ENCODE peak calls at places on chromosomes 2 and 18, in eight cellular contexts. V is ELF-1; Y is RPMI8226; O is T-helper 9 cell; T is stimulated activated naive CD8-positive, alpha-beta T cell treated with anti-CD3 and anti-CD28 coated beads, Interleukin-15, Interleukin-2, amounts not matched to agents 100 U/mL and 50 U/mL, for 24 hours; P is Right ventricle myocardium superior; M is left ventricle myocardium superior; U is epithelial cell of esophagus. E is an unnamed sample.

GRCh38 chr2:74548919-74549684 is 4.6 kb downstream of the LOXL3 start:
- DNase-seq in V (peak; percentile 70), Y (peak; percentile 58), O (no peak), T (peak; percentile 52), P (peak; percentile 87), M (peak; percentile 88), U (peak; percentile 58), E (peak; percentile 62)

GRCh38 chr2:12824771-12825363 is 108.1 kb downstream of the TRIB2 start:
- DNase-seq in V (no peak), Y (no peak), O (no peak), T (no peak), P (peak; percentile 70), M (peak; percentile 70), U (no peak), E (peak; percentile 28)

GRCh38 chr2:191151315-191151698 is 513 bp upstream of the STAT4 start:
- DNase-seq in V (no peak), Y (no peak), O (peak; percentile 11), T (peak; percentile 42), P (no peak), M (no peak), U (no peak), E (no peak)

GRCh38 chr2:188668017-188668663 is 306.0 kb upstream of the COL3A1 start:
- DNase-seq in V (no peak), Y (no peak), O (no peak), T (no peak), P (no peak), M (no peak), U (peak; percentile 5), E (peak; percentile 86)

GRCh38 chr2:27781496-27781895 is 10.0 kb downstream of the MRPL33 start:
- DNase-seq in V (no peak), Y (no peak), O (no peak), T (no peak), P (no peak), M (no peak), U (no peak), E (no peak)

GRCh38 chr2:136310005-136310495 is 192.1 kb upstream of the CXCR4 start:
- DNase-seq in V (no peak), Y (no peak), O (peak; percentile 6), T (peak; percentile 51), P (no peak), M (no peak), U (no peak), E (no peak)

GRCh38 chr18:36809590-36810381 is 19.0 kb downstream of the TPGS2 start:
- DNase-seq in V (peak; percentile 30), Y (peak; percentile 74), O (no peak), T (peak; percentile 10), P (no peak), M (no peak), U (peak; percentile 72), E (peak; percentile 74)

GRCh38 chr2:230668184-230668938 is 44.3 kb upstream of the CAB39 start:
- DNase-seq in V (no peak), Y (peak; percentile 81), O (no peak), T (peak; percentile 63), P (peak; percentile 70), M (peak; percentile 64), U (peak; percentile 74), E (peak; percentile 29)

GRCh38 chr18:49022311-49023280 is 71.8 kb upstream of the SMAD7 start:
- DNase-seq in V (no peak), Y (no peak), O (no peak), T (no peak), P (no peak), M (no peak), U (no peak), E (no peak)

GRCh38 chr18:59180150-59180845 is 39.7 kb upstream of the GRP start:
- DNase-seq in V (no peak), Y (no peak), O (no peak), T (no peak), P (no peak), M (no peak), U (peak; percentile 16), E (peak; percentile 77)

GRCh38 chr18:30971338-30971956 is 71.1 kb downstream of the DSC3 start:
- DNase-seq in V (no peak), Y (peak; percentile 56), O (no peak), T (no peak), P (no peak), M (no peak), U (peak; percentile 47), E (peak; percentile 33)

GRCh38 chr2:5250482-5250881 is 441.7 kb upstream of the SOX11 start:
- DNase-seq in V (peak; percentile 89), Y (no peak), O (no peak), T (no peak), P (no peak), M (no peak), U (peak; percentile 21), E (no peak)

GRCh38 chr2:207928079-207928478 is 97.2 kb downstream of the PLEKHM3 start:
- DNase-seq in V (no peak), Y (no peak), O (no peak), T (no peak), P (no peak), M (no peak), U (peak; percentile 29), E (no peak)

GRCh38 chr18:55290898-55291297 is 297.1 kb downstream of the TCF4 start:
- DNase-seq in V (no peak), Y (no peak), O (no peak), T (no peak), P (no peak), M (no peak), U (no peak), E (peak; percentile 53)

GRCh38 chr18:46856975-46857374 is 60.3 kb downstream of the PIAS2 start:
- DNase-seq in V (no peak), Y (no peak), O (no peak), T (no peak), P (no peak), M (no peak), U (no peak), E (peak; percentile 15)

GRCh38 chr2:109102588-109103233 is 26.3 kb upstream of the SH3RF3 start:
- DNase-seq in V (peak; percentile 43), Y (peak; percentile 13), O (no peak), T (no peak), P (no peak), M (no peak), U (no peak), E (no peak)

GRCh38 chr2:165277295-165277694 is 38.1 kb downstream of the SCN2A start:
- DNase-seq in V (no peak), Y (no peak), O (no peak), T (no peak), P (no peak), M (no peak), U (no peak), E (peak; percentile 41)

GRCh38 chr2:85922210-85922609 is 33.4 kb upstream of the ST3GAL5 start:
- DNase-seq in V (no peak), Y (no peak), O (no peak), T (no peak), P (no peak), M (no peak), U (no peak), E (no peak)

GRCh38 chr2:31828891-31829290 is 181.9 kb downstream of the MEMO1 start:
- DNase-seq in V (no peak), Y (peak; percentile 11), O (no peak), T (no peak), P (no peak), M (no peak), U (peak; percentile 48), E (peak; percentile 21)

GRCh38 chr18:47754311-47755101 is 176.0 kb downstream of the SMAD2 start:
- DNase-seq in V (peak; percentile 91), Y (peak; percentile 73), O (peak; percentile 55), T (peak; percentile 71), P (no peak), M (no peak), U (peak; percentile 33), E (peak; percentile 7)

GRCh38 chr2:100588071-100588786 is 25.4 kb downstream of the PDCL3 start:
- DNase-seq in V (no peak), Y (peak; percentile 58), O (no peak), T (no peak), P (no peak), M (no peak), U (peak; percentile 33), E (peak; percentile 91)

GRCh38 chr2:241935314-241935713 is 65.8 kb downstream of the RTP5 start:
- DNase-seq in V (no peak), Y (no peak), O (no peak), T (no peak), P (no peak), M (no peak), U (no peak), E (peak; percentile 78)

GRCh38 chr2:41916177-41916576 is 131.6 kb upstream of the PKDCC start:
- DNase-seq in V (no peak), Y (no peak), O (no peak), T (no peak), P (no peak), M (no peak), U (no peak), E (no peak)

GRCh38 chr2:239608723-239609122 is 207.9 kb upstream of the HDAC4 start:
- DNase-seq in V (no peak), Y (no peak), O (no peak), T (no peak), P (no peak), M (no peak), U (no peak), E (no peak)

GRCh38 chr2:128489580-128490273 is 171.1 kb upstream of the HS6ST1 start:
- DNase-seq in V (no peak), Y (peak; percentile 27), O (no peak), T (no peak), P (no peak), M (no peak), U (no peak), E (no peak)

GRCh38 chr2:160114020-160114419 is 51.6 kb upstream of the PLA2R1 start:
- DNase-seq in V (no peak), Y (no peak), O (no peak), T (no peak), P (no peak), M (no peak), U (no peak), E (peak; percentile 28)

GRCh38 chr2:240024766-240025165 is 376 bp downstream of the NDUFA10 start:
- DNase-seq in V (peak; percentile 19), Y (peak; percentile 10), O (no peak), T (peak; percentile 32), P (no peak), M (no peak), U (peak; percentile 10), E (peak; percentile 3)

GRCh38 chr2:217816396-217816869 is 186.4 kb downstream of the TNS1 start:
- DNase-seq in V (peak; percentile 63), Y (no peak), O (no peak), T (no peak), P (peak; percentile 67), M (peak; percentile 68), U (no peak), E (peak; percentile 37)

GRCh38 chr18:28890796-28891195 is 713.9 kb upstream of the CDH2 start:
- DNase-seq in V (no peak), Y (no peak), O (no peak), T (no peak), P (no peak), M (no peak), U (peak; percentile 9), E (no peak)

GRCh38 chr18:68426731-68427315 is 288.1 kb downstream of the TMX3 start:
- DNase-seq in V (no peak), Y (no peak), O (no peak), T (no peak), P (no peak), M (no peak), U (no peak), E (peak; percentile 81)

GRCh38 chr2:239832101-239832994 is 192.8 kb downstream of the NDUFA10 start:
- DNase-seq in V (no peak), Y (no peak), O (no peak), T (no peak), P (no peak), M (no peak), U (no peak), E (no peak)

GRCh38 chr18:46407471-46408166 is 249.4 kb downstream of the LOXHD1 start:
- DNase-seq in V (no peak), Y (no peak), O (no peak), T (no peak), P (no peak), M (peak; percentile 52), U (peak; percentile 48), E (peak; percentile 25)

E was measured in fibroblast of mammary gland.